ENCODE peak calls at places on chromosomes 12 and 14, in four cellular contexts. G is HepG2, T is WTC11, I is K562. V is an unnamed sample.

GRCh38 chr12:17652436-17652835 is 437.6 kb downstream of the RERGL start:
- DNase-seq in G (no peak), T (no peak), I (no peak), V (no peak)

GRCh38 chr12:56391721-56392120 is 29.1 kb upstream of the APOF start:
- DNase-seq in G (no peak), T (no peak), I (no peak), V (no peak)

GRCh38 chr14:76776306-76777251 is 15.3 kb downstream of the VASH1 start:
- DNase-seq in G (peak; percentile 29), T (no peak), I (peak; percentile 21), V (no peak)

GRCh38 chr12:127389923-127390322 is 877.0 kb upstream of the TMEM132C start:
- DNase-seq in G (peak; percentile 3), T (no peak), I (no peak), V (no peak)

GRCh38 chr12:1603621-1604020 is 9.2 kb upstream of the FBXL14 start:
- DNase-seq in G (no peak), T (no peak), I (no peak), V (no peak)

GRCh38 chr12:132296063-132296462 is 33.3 kb downstream of the GALNT9 start:
- DNase-seq in G (no peak), T (no peak), I (no peak), V (no peak)

GRCh38 chr14:79584679-79585078 is 626.6 kb downstream of the DIO2 start:
- DNase-seq in G (no peak), T (no peak), I (no peak), V (no peak)

GRCh38 chr14:103267226-103267625 is 66.8 kb upstream of the EIF5 start:
- DNase-seq in G (no peak), T (no peak), I (no peak), V (no peak)

GRCh38 chr14:73753043-73753886 is 39.1 kb upstream of the PNMA1 start:
- DNase-seq in G (peak; percentile 84), T (no peak), I (peak; percentile 75), V (no peak)

GRCh38 chr12:22635812-22636211 is 10.8 kb downstream of the ETNK1 start:
- DNase-seq in G (no peak), T (no peak), I (no peak), V (no peak)

GRCh38 chr14:93654599-93654998 is 133.7 kb downstream of the PRIMA1 start:
- DNase-seq in G (no peak), T (no peak), I (no peak), V (no peak)

GRCh38 chr14:90368946-90369721 is 27.7 kb upstream of the CALM1 start:
- DNase-seq in G (peak; percentile 73), T (no peak), I (no peak), V (no peak)

DNA sequence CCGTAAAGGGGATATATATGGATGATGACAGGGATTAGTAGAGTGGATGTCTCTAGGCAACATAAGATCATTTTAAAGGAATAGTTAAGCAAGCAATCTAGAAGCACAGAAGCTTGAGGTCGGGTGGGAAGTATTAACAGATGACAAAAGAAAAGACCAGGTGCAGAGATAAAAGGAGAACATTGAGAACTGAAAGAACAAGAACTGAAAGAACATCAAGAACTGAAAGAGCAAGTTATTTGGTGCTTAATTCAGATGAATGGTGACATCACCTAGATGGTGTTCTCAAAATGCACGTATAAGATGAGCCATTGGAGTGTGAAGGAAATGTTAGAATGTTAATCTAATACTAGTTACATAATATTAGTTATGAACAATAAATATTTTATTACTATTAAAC is 224.0 kb upstream of the PDE3A start:
- DNase-seq in G (no peak), T (no peak), I (no peak), V (no peak)
- TF ChIP-seq SP1 in G (no peak), T (no peak), I (no peak), V (no peak)

DNA sequence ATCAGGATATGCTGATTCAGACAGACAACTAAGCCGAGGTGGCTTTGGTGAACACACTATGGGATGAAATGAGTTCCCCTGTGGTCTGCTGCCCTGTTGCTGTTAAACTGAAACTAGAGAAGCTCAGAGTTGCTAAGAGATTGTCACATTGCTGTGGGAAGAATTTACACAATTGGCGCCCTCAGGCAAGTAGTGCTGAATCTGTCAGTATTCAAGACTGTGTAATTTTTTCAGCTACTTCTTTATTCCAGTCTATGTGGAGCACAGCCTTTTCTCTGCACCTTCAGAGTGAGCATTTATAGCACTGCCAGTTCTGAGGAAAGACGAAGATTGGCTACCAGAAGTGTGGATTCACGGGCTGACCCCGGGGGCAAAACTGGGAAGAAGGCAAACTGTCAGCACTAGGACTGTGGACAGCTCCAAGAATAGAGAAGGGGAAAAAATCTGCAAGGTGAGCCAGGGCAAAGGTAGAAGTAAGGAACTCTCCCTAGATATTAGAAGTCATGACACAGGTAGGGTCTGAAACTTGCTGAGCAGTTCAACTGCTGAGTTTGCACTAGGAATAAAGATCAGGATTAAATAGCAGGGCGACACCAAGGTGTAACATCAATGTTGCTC is 218.8 kb upstream of the TMPO start:
- DNase-seq in G (no peak), T (peak; percentile 38), I (no peak), V (no peak)
- TF ChIP-seq ELF4 in G (no peak), T (no peak), I (no peak), V (no peak)

DNA sequence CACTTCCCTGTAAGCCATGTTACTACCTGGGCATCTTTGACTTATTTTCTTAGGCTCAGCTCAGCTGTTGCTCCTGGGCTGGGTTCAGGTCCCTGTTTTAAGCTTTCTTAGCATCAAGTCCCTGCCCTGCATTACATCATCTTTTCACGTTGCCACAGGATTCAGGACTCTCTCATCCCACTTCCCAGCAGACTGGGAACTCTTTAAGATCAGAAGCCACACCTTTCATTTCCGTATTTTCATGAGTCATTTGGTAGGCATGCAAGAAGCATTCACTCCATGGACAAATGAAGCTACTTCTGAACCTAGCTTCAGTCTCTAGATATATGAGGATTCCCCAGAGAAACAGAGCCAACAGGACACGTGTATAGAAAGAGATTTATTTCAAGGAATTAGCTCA is 726.8 kb downstream of the VRK1 start:
- DNase-seq in G (no peak), T (no peak), I (no peak), V (no peak)
- TF ChIP-seq SP1 in G (no peak), T (no peak), I (no peak), V (no peak)

DNA sequence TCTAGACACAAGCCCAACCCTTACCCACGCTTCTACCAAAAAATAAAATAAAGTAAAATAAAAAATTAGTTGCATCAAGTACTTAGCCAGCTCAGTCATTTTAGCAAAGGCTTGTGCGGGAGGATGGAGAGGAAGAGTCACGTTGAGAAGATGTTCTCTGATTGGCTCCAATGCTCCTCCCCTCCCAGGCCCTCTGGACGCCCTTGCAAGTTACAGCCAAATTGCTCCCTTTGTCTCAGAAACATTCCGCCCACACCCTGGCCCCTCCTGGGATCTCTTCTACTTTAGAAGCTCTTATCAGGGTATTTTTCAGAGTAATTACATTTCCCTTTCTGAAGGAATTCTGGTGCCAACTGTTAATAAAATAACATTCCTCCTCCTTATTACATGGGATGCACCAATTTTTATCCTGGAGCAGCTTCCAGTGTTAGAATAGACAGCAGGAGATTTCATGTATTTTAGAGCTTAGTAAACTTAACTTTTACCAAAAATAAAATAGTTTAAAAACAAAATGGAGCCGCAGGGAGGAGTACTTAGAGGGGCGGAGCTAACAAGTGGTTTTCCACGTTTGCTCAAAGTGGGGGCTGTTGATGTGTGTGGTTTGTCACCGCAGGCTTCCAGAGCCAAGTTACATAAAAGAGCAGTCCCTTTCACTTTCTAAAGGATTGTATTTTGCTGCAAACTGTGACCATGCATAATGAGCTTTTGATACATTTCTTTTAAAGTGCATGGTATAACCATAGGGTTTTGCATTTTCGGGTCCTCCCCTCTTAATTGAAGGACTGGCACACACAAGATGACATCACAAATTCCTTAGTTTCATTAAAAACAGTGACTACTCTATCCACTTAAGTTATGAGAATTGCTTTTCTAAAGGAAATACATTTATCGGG is 71.7 kb upstream of the RAP1B start:
- DNase-seq in G (no peak), T (peak; percentile 51), I (peak; percentile 19), V (no peak)
- TF ChIP-seq ELF4 in G (no peak), T (no peak), I (no peak), V (no peak)

GRCh38 chr14:105303949-105304348 is 3.1 kb upstream of the BRF1 start:
- DNase-seq in G (no peak), T (no peak), I (no peak), V (no peak)

GRCh38 chr14:105304565-105304964 is 3.8 kb upstream of the BRF1 start:
- DNase-seq in G (no peak), T (no peak), I (no peak), V (no peak)

GRCh38 chr14:105301103-105301914 is 508 bp upstream of the BRF1 start:
- DNase-seq in G (peak; percentile 90), T (peak; percentile 100), I (peak; percentile 96), V (peak; percentile 99)

GRCh38 chr14:105300542-105301102 is at the start of gene BRF1:
- DNase-seq in G (peak; percentile 86), T (peak; percentile 98), I (peak; percentile 87), V (peak; percentile 95)

GRCh38 chr14:105299654-105300541 is 903 bp downstream of the BRF1 start:
- DNase-seq in G (no peak), T (no peak), I (no peak), V (no peak)
- TF ChIP-seq SP1 in G (no peak), T (no peak), I (no peak), V (no peak)

DNA sequence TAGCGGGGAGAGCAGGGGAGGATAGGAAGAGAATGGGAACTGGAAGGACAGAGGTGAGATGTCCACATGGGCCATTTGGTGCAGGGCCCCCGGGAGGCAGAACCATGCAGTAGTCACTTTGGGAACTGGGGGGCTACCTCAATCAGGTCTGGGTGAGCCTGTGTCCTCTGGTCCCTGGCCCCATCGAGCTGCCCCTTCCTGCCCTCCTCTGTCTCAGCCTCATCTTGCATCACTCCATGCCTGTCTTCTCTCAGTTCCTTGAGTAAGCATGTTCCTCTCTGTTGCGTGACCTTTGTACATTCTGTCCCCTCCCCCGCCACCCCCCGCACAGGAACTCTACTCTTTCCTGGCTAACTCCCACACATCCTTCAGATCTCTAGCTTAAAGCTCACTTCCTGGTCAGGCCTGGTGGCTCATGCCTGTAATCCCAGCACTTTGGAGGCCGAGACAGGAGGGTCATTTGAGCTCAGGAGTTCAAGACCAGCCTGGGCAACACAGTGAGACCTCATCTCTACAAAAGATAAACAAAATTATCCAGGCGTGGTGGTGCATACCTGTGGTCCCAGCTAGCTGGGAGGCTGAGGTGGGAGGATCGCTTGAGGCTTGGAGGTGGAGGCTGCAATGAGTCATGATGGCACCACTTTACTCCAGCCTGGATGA is 23.2 kb downstream of the FOS start:
- DNase-seq in G (no peak), T (no peak), I (peak; percentile 23), V (no peak)
- TF ChIP-seq ELF4 in G (no peak), T (no peak), I (no peak), V (no peak)

GRCh38 chr12:26614217-26614616 is 218.8 kb downstream of the ITPR2 start:
- DNase-seq in G (no peak), T (peak; percentile 60), I (peak; percentile 14), V (peak; percentile 28)
- TF ChIP-seq SP1 in G (no peak), T (no peak), I (no peak), V (no peak)

GRCh38 chr12:79597910-79598309 is 92.9 kb downstream of the PAWR start:
- DNase-seq in G (peak; percentile 53), T (no peak), I (no peak), V (no peak)
- TF ChIP-seq ELF4 in G (no peak), T (no peak), I (no peak), V (no peak)

GRCh38 chr14:98458702-98459101 is 813.3 kb downstream of the BCL11B start:
- DNase-seq in G (no peak), T (no peak), I (no peak), V (no peak)
- TF ChIP-seq SP1 in G (no peak), T (no peak), I (no peak), V (no peak)

DNA sequence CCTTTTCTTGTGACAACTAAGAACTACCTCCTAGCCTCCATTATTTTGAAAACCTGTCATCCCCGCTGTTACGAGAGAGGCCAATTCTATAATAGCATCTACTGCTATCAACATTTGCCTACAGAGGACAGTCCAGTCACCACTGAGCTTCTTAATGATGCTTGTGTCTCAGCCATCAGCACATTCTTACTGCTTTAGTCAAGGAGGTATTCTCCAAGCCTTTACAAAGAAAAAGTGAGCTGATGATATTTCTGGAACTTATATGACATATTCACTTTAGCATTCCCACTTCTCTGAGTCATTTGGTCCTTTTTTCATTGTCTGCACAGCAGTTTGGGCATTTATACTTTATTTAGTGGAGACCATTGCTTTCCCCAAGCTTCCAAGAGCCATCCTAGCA is 497.7 kb upstream of the RPL10L start:
- DNase-seq in G (no peak), T (no peak), I (no peak), V (no peak)
- TF ChIP-seq ELF4 in G (no peak), T (no peak), I (no peak), V (no peak)